ENCODE peak calls at places on chromosomes 4 and X, in seven cellular contexts. T is AG09309; L is EH; W is H9; S is stimulated activated CD4-positive, alpha-beta T cell treated with anti-CD3 and anti-CD28 coated beads, Interleukin-12 subunit alpha, Interleukin-12 subunit beta, amount 100 ng/mL, for 24 hours; Z is HFFc6; C is neuronal stem cell. B is an unnamed sample.

GRCh38 chr4:23135792-23136645 is 443.3 kb downstream of the GBA3 start:
- DNase-seq in T (no peak), L (peak; percentile 25), W (no peak), S (no peak), Z (peak; percentile 5), C (peak; percentile 73), B (peak; percentile 13)

GRCh38 chr4:61202100-61202637 is 2.0 kb downstream of the ADGRL3 start:
- DNase-seq in T (no peak), L (no peak), W (no peak), S (no peak), Z (no peak), C (peak; percentile 27), B (no peak)

GRCh38 chr4:107845721-107846120 is 21.0 kb downstream of the SGMS2 start:
- DNase-seq in T (no peak), L (no peak), W (no peak), S (no peak), Z (no peak), C (no peak), B (no peak)

GRCh38 chr4:8791609-8792008 is 80.0 kb downstream of the HMX1 start:
- DNase-seq in T (no peak), L (no peak), W (no peak), S (no peak), Z (no peak), C (no peak), B (no peak)

GRCh38 chrX:65874765-65875164 is 165.1 kb downstream of the VSIG4 start:
- DNase-seq in T (no peak), L (no peak), W (no peak), S (no peak), Z (no peak), C (no peak), B (no peak)

GRCh38 chr4:112175840-112176239 is 30.6 kb downstream of the FAM241A start:
- DNase-seq in T (no peak), L (no peak), W (no peak), S (no peak), Z (no peak), C (no peak), B (no peak)

GRCh38 chrX:292900-293897 is 12.0 kb downstream of the PLCXD1 start:
- DNase-seq in T (no peak), L (no peak), W (no peak), S (no peak), Z (no peak), C (no peak), B (no peak)

GRCh38 chrX:150642421-150642820 is 50.8 kb upstream of the MTMR1 start:
- DNase-seq in T (no peak), L (no peak), W (no peak), S (no peak), Z (no peak), C (no peak), B (no peak)

GRCh38 chr4:130712038-130712437 is 1616.1 kb downstream of the C4orf33 start:
- DNase-seq in T (no peak), L (no peak), W (no peak), S (no peak), Z (peak; percentile 37), C (no peak), B (no peak)